ENCODE peak calls at places on chromosomes 11 and 22, in four cellular contexts. I is neural crest cell, H is RWPE1, K is lower leg skin. B is an unnamed sample.
A peak's percentile ranks its signal among the peaks of the same experiment; 100 is the strongest.

GRCh38 chr22:48187272-48187855 is 1424.9 kb downstream of the TBC1D22A start:
- DNase-seq in I (no peak), H (no peak), K (peak; percentile 61), B (no peak)

GRCh38 chr11:94767701-94768601 is at the start of gene AMOTL1:
- DNase-seq in I (peak; percentile 80), H (peak; percentile 68), K (peak; percentile 98), B (peak; percentile 85)

GRCh38 chr11:68565768-68566167 is 105.2 kb downstream of the PPP6R3 start:
- DNase-seq in I (no peak), H (no peak), K (no peak), B (no peak)

GRCh38 chr11:27447288-27447914 is 25.2 kb downstream of the LGR4 start:
- DNase-seq in I (no peak), H (no peak), K (no peak), B (no peak)

GRCh38 chr22:43777204-43777671 is 34.9 kb downstream of the EFCAB6 start:
- DNase-seq in I (no peak), H (peak; percentile 36), K (no peak), B (no peak)

GRCh38 chr11:108858624-108859023 is 193.8 kb downstream of the DDX10 start:
- DNase-seq in I (no peak), H (no peak), K (no peak), B (no peak)

GRCh38 chr11:39367526-39367925 is 2091.9 kb downstream of the LRRC4C start:
- DNase-seq in I (no peak), H (no peak), K (no peak), B (no peak)

GRCh38 chr11:128884703-128885338 is 6.3 kb upstream of the KCNJ5 start:
- DNase-seq in I (peak; percentile 62), H (peak; percentile 80), K (no peak), B (no peak)

GRCh38 chr11:128207861-128208321 is 379.5 kb downstream of the ETS1 start:
- DNase-seq in I (no peak), H (peak; percentile 94), K (no peak), B (no peak)

GRCh38 chr22:43995057-43995685 is 28.9 kb upstream of the PARVB start:
- DNase-seq in I (no peak), H (no peak), K (no peak), B (no peak)

GRCh38 chr11:78957481-78958245 is 383.0 kb upstream of the NARS2 start:
- DNase-seq in I (no peak), H (peak; percentile 37), K (peak; percentile 29), B (no peak)

GRCh38 chr22:44550666-44551491 is 52.8 kb upstream of the RTL6 start:
- DNase-seq in I (no peak), H (peak; percentile 49), K (peak; percentile 88), B (peak; percentile 37)

GRCh38 chr11:128860571-128861361 is 6.3 kb downstream of the KCNJ1 start:
- DNase-seq in I (no peak), H (no peak), K (no peak), B (no peak)

GRCh38 chr22:31912402-31912733 is 32.0 kb upstream of the YWHAH start:
- DNase-seq in I (no peak), H (no peak), K (no peak), B (no peak)

GRCh38 chr11:71215372-71215965 is 36.9 kb downstream of the SHANK2 start:
- DNase-seq in I (no peak), H (no peak), K (no peak), B (no peak)

GRCh38 chr11:119295178-119295577 is 21.8 kb downstream of the MCAM start:
- DNase-seq in I (no peak), H (no peak), K (no peak), B (no peak)

GRCh38 chr22:49201046-49201970 is 626.4 kb downstream of the BRD1 start:
- DNase-seq in I (no peak), H (no peak), K (peak; percentile 71), B (peak; percentile 1)

GRCh38 chr11:35235944-35236666 is 97.1 kb downstream of the CD44 start:
- DNase-seq in I (no peak), H (peak; percentile 18), K (no peak), B (no peak)

GRCh38 chr11:116913000-116913399 is 75.6 kb upstream of the APOA1 start:
- DNase-seq in I (no peak), H (peak; percentile 38), K (no peak), B (no peak)

GRCh38 chr11:110243804-110244203 is 52.6 kb downstream of the RDX start:
- DNase-seq in I (no peak), H (no peak), K (no peak), B (no peak)

GRCh38 chr11:110251837-110252236 is 44.6 kb downstream of the RDX start:
- DNase-seq in I (no peak), H (peak; percentile 69), K (no peak), B (no peak)

GRCh38 chr11:110253525-110253924 is 42.9 kb downstream of the RDX start:
- DNase-seq in I (no peak), H (no peak), K (no peak), B (no peak)

GRCh38 chr11:110250168-110250567 is 46.2 kb downstream of the RDX start:
- DNase-seq in I (no peak), H (no peak), K (no peak), B (no peak)

DNA sequence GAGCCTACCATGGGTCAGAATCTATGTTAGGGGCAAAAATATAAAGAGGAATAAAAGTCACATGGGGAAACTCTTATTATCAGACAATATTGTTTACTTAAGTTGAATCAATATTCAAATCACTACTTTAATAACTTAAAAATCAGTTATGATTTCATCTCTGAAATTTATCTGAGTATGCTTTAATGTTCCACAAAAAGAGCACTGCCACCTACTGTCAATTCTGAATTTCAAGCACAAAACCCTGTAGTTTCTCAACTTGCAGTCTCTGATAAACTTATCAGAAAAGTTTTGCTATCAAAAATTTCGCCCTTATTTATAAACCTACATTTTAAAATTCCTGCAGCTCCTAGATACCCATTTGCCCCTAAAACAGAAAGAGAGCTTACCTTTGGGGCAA is 47.3 kb downstream of the RDX start:
- DNase-seq in I (no peak), H (no peak), K (no peak), B (no peak)
- TF ChIP-seq CTCF in I (peak; percentile 53), H (peak; percentile 17), K (no peak), B (no peak)

GRCh38 chr22:45833613-45834012 is 143.3 kb downstream of the WNT7B start:
- DNase-seq in I (no peak), H (no peak), K (no peak), B (no peak)

GRCh38 chr22:45832959-45833580 is 143.9 kb downstream of the WNT7B start:
- DNase-seq in I (no peak), H (peak; percentile 36), K (no peak), B (no peak)

GRCh38 chr22:45832180-45832579 is 144.8 kb downstream of the WNT7B start:
- DNase-seq in I (no peak), H (no peak), K (no peak), B (no peak)

GRCh38 chr22:45830531-45831245 is 146.3 kb downstream of the WNT7B start:
- DNase-seq in I (no peak), H (no peak), K (no peak), B (no peak)

DNA sequence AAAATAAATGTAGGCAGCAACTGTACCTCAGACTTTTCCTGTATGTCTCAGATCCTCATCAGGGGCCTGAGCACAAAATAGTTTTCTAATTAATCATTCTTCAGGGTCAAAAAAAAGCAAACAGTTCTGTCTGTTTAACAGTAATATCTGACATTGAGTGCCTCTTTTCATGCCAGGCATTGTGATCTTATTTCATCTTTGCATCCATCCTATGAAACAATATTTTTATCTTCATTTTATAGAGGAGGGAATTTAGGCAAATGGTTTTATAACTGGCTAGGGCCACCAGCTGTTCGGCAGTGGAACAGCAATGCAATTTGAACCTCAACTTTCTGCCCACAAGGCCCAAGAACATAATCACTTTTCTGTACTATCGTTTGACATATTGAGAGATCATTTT is 145.6 kb downstream of the WNT7B start:
- DNase-seq in I (no peak), H (peak; percentile 4), K (no peak), B (no peak)
- TF ChIP-seq CTCF in I (no peak), H (no peak), K (no peak), B (no peak)

DNA sequence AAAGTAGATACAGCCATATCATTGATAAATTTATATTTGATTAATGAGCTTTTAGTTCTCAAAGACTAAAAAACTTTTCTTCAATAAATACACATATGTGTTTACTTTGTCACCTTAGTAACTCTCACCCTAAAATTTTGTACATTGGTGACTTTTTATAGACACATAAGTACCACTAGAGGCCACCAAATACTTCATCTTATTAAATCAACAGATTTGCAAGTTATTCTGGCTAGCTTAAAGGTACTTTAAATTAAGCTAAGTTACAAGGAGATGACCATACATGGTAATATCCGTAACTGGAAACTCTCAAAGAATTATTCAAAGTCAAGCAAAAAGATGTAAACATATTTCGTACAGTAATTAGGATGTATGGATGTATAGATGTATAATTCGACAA is 112.2 kb downstream of the SBF2 start:
- DNase-seq in I (no peak), H (peak; percentile 25), K (no peak), B (no peak)
- TF ChIP-seq CTCF in I (peak; percentile 53), H (peak; percentile 38), K (no peak), B (no peak)

GRCh38 chr11:64148917-64149617 is 16.8 kb downstream of the MACROD1 start:
- DNase-seq in I (no peak), H (no peak), K (no peak), B (no peak)
- TF ChIP-seq CTCF in I (peak; percentile 45), H (peak; percentile 22), K (no peak), B (peak; percentile 46)